ENCODE peak calls at places on chromosomes 16 and 17, in four cellular contexts. G is IMR-90, P is mesendoderm, H is endodermal cell. R is an unnamed sample.
A peak's percentile ranks its signal among the peaks of the same experiment; 100 is the strongest.

GRCh38 chr16:14029658-14030057 is 41.5 kb upstream of the MRTFB start:
- DNase-seq in G (no peak), P (no peak), H (no peak), R (peak; percentile 54)

GRCh38 chr17:4998666-4999428 is 1.1 kb downstream of the KIF1C start:
- DNase-seq in G (no peak), P (peak; percentile 16), H (peak; percentile 71), R (no peak)

GRCh38 chr17:63406689-63407330 is 39.3 kb downstream of the CYB561 start:
- DNase-seq in G (peak; percentile 97), P (peak; percentile 92), H (peak; percentile 94), R (peak; percentile 58)

GRCh38 chr16:6897910-6898475 is 434.7 kb upstream of the RBFOX1 start:
- DNase-seq in G (no peak), P (no peak), H (no peak), R (no peak)

GRCh38 chr17:15651001-15651582 is 31.6 kb upstream of the FBXW10B start:
- DNase-seq in G (no peak), P (no peak), H (peak; percentile 58), R (peak; percentile 71)

GRCh38 chr17:27778193-27778592 is 22.1 kb downstream of the NOS2 start:
- DNase-seq in G (peak; percentile 25), P (no peak), H (no peak), R (no peak)

GRCh38 chr16:84479716-84480450 is 24.6 kb downstream of the MEAK7 start:
- DNase-seq in G (no peak), P (no peak), H (no peak), R (no peak)

GRCh38 chr16:52562770-52563169 is 15.8 kb upstream of the TOX3 start:
- DNase-seq in G (no peak), P (no peak), H (no peak), R (no peak)

GRCh38 chr16:28003021-28003865 is 60.3 kb downstream of the GSG1L start:
- DNase-seq in G (no peak), P (no peak), H (no peak), R (no peak)

GRCh38 chr17:45318561-45319230 is 1.9 kb upstream of the MAP3K14 start:
- DNase-seq in G (no peak), P (no peak), H (peak; percentile 55), R (no peak)

GRCh38 chr17:48012151-48012520 is 25.5 kb downstream of the COPZ2 start:
- DNase-seq in G (no peak), P (peak; percentile 81), H (peak; percentile 90), R (peak; percentile 77)

GRCh38 chr16:6574146-6574545 is 758.5 kb upstream of the RBFOX1 start:
- DNase-seq in G (no peak), P (no peak), H (no peak), R (no peak)

GRCh38 chr16:69187891-69188451 is 1.0 kb downstream of the SNTB2 start:
- DNase-seq in G (no peak), P (no peak), H (peak; percentile 73), R (peak; percentile 84)

GRCh38 chr16:77840093-77840492 is 51.7 kb downstream of the VAT1L start:
- DNase-seq in G (no peak), P (no peak), H (no peak), R (no peak)

GRCh38 chr16:888901-889570 is 81.7 kb downstream of the LMF1 start:
- DNase-seq in G (no peak), P (no peak), H (no peak), R (peak; percentile 3)

GRCh38 chr16:4659363-4660353 is 33.7 kb upstream of the NUDT16L1 start:
- DNase-seq in G (no peak), P (no peak), H (no peak), R (no peak)

GRCh38 chr17:47305302-47305923 is 18.3 kb upstream of the EFCAB13 start:
- DNase-seq in G (peak; percentile 93), P (peak; percentile 71), H (peak; percentile 59), R (no peak)

GRCh38 chr17:78723957-78724356 is 58.1 kb downstream of the CYTH1 start:
- DNase-seq in G (no peak), P (no peak), H (no peak), R (no peak)

GRCh38 chr16:87592018-87592712 is 10.1 kb upstream of the JPH3 start:
- DNase-seq in G (no peak), P (no peak), H (no peak), R (no peak)

GRCh38 chr16:49886554-49887121 is 30.7 kb upstream of the ZNF423 start:
- DNase-seq in G (no peak), P (peak; percentile 37), H (no peak), R (no peak)

GRCh38 chr16:65746941-65747340 is 619.5 kb upstream of the CDH5 start:
- DNase-seq in G (no peak), P (no peak), H (no peak), R (no peak)

GRCh38 chr17:75181608-75182318 is 996 bp downstream of the SUMO2 start:
- DNase-seq in G (no peak), P (no peak), H (no peak), R (no peak)

GRCh38 chr17:19996502-19996901 is 12.7 kb upstream of the SPECC1 start:
- DNase-seq in G (no peak), P (no peak), H (peak; percentile 57), R (no peak)

GRCh38 chr16:87803385-87803784 is 37.6 kb upstream of the KLHDC4 start:
- DNase-seq in G (no peak), P (no peak), H (no peak), R (no peak)

GRCh38 chr16:48590476-48590875 is 19.5 kb downstream of the N4BP1 start:
- DNase-seq in G (no peak), P (no peak), H (no peak), R (no peak)

GRCh38 chr16:3038896-3039295 is 2.2 kb upstream of the BICDL2 start:
- DNase-seq in G (no peak), P (no peak), H (no peak), R (peak; percentile 9)

GRCh38 chr17:21689604-21690003 is 2.7 kb upstream of the KCNJ18 start:
- DNase-seq in G (peak; percentile 72), P (no peak), H (no peak), R (peak; percentile 84)

GRCh38 chr17:39576187-39576586 is 31.5 kb downstream of the NEUROD2 start:
- DNase-seq in G (no peak), P (peak; percentile 56), H (peak; percentile 87), R (no peak)

GRCh38 chr17:56661906-56662305 is 68.4 kb downstream of the NOG start:
- DNase-seq in G (no peak), P (no peak), H (no peak), R (no peak)

GRCh38 chr16:87854053-87854906 is 15.0 kb downstream of the SLC7A5 start:
- DNase-seq in G (no peak), P (no peak), H (peak; percentile 69), R (peak; percentile 74)

GRCh38 chr17:79679631-79680340 is 51.0 kb upstream of the ENPP7 start:
- DNase-seq in G (no peak), P (no peak), H (no peak), R (no peak)

GRCh38 chr17:9767432-9767991 is 23.9 kb downstream of the DHRS7C start:
- DNase-seq in G (no peak), P (no peak), H (peak; percentile 50), R (no peak)

GRCh38 chr16:2205104-2205966 is at the start of gene MLST8:
- DNase-seq in G (peak; percentile 80), P (peak; percentile 84), H (peak; percentile 92), R (peak; percentile 89)

GRCh38 chr16:85002643-85003042 is 8.7 kb downstream of the ZDHHC7 start:
- DNase-seq in G (no peak), P (no peak), H (no peak), R (peak; percentile 44)

GRCh38 chr17:38428150-38428642 is at the start of gene ARHGAP23:
- DNase-seq in G (peak; percentile 72), P (peak; percentile 51), H (peak; percentile 90), R (peak; percentile 78)

GRCh38 chr17:19718613-19719364 is 2.4 kb upstream of the SLC47A2 start:
- DNase-seq in G (no peak), P (peak; percentile 64), H (peak; percentile 86), R (no peak)

GRCh38 chr16:1966460-1966859 is at the start of gene RNF151:
- DNase-seq in G (no peak), P (no peak), H (no peak), R (no peak)

GRCh38 chr17:57672205-57672632 is 72.9 kb downstream of the CCDC182 start:
- DNase-seq in G (peak; percentile 51), P (no peak), H (no peak), R (no peak)

DNA sequence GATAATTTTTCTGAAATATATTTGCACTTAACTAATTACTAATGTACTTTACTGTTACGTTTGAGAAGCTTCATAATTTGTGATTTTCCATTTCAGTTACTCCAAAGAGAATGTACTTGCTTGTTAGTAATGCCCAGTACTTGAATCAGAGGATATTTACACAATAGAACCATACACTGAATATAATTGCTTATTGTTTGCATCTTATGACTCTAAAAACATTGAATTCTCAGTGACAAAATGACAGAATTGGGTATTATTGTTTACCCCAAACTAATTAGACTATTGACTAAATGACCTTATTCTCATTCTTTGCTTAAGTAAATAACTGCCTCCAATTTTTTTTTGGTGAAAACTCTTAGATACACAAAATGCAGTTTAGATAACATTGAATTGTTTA is 8.9 kb downstream of the CCP110 start:
- DNase-seq in G (no peak), P (no peak), H (no peak), R (no peak)
- H3K4me1 ChIP-seq in G (no peaks in the 10 kb centered on the region), P (no peaks in the 10 kb centered on the region), H (peaks cover 15% of the 10 kb centered on the region), R (no peaks in the 10 kb centered on the region)

DNA sequence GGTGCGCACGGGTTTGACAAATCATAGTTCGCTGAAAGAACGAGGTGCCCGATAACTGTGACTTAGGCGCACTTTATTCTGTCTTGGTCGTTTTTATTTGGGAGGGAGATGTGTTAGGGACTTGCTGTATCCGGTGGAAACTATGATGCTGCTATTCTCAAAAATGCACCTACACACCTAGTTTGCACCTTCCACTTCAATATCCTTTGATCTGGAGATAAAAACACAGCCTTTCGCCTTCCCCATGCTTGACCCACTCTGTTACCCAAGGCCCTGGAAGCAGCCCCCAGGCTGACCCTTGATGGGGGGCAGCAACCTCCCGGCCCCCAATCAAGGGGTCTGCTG is 15.0 kb upstream of the FOXF1 start:
- DNase-seq in G (no peak), P (peak; percentile 42), H (no peak), R (no peak)
- H3K27ac ChIP-seq in G (no peak overlapping the region), P (no peak overlapping the region), H (no peak overlapping the region), R (no peak overlapping the region)

GRCh38 chr16:30397776-30398659 is 2.8 kb downstream of the ZNF48 start:
- DNase-seq in G (no peak), P (no peak), H (no peak), R (no peak)

GRCh38 chr16:30399435-30400186 is 4.4 kb downstream of the ZNF48 start:
- DNase-seq in G (no peak), P (peak; percentile 26), H (peak; percentile 59), R (peak; percentile 20)

GRCh38 chr16:30397056-30397455 is 1.8 kb downstream of the ZNF48 start:
- DNase-seq in G (no peak), P (no peak), H (no peak), R (no peak)

GRCh38 chr16:30395992-30396560 is 856 bp downstream of the ZNF48 start:
- DNase-seq in G (no peak), P (no peak), H (no peak), R (no peak)

GRCh38 chr16:30398660-30399434 is 3.6 kb downstream of the ZNF48 start:
- DNase-seq in G (no peak), P (peak; percentile 23), H (peak; percentile 69), R (no peak)
- H3K4me3 ChIP-seq in G (no peak overlapping the region), P (no peak overlapping the region), H (peak overlapping the region; percentile 73), R (no peak overlapping the region)

GRCh38 chr16:89363621-89364393 is 126.6 kb downstream of the ANKRD11 start:
- DNase-seq in G (peak; percentile 86), P (peak; percentile 85), H (peak; percentile 81), R (peak; percentile 49)
- H3K4me1 ChIP-seq in G (peaks cover 39% of the 10 kb centered on the region), P (peaks cover 9% of the 10 kb centered on the region), H (peaks cover 44% of the 10 kb centered on the region), R (peaks cover 36% of the 10 kb centered on the region)

R was measured in right cardiac atrium.